ENCODE peak calls at places on chromosome 12, in five cellular contexts. One of them, this sample, is unnamed.

GRCh38 chr12:124351422-124351821 is 56.5 kb downstream of the RFLNA start:
- DNase-seq in IMR-90: no peak
- DNase-seq in HCT116: no peak
- DNase-seq in astrocyte: no peak
- DNase-seq in H1: no peak
- DNase-seq in this sample: no peak

GRCh38 chr12:133058203-133059125 is 21.2 kb downstream of the ZNF84 start:
- DNase-seq in IMR-90: peak; percentile 2
- DNase-seq in HCT116: no peak
- DNase-seq in astrocyte: no peak
- DNase-seq in H1: no peak
- DNase-seq in this sample: no peak

GRCh38 chr12:53221203-53222076 is 10.6 kb downstream of the RARG start:
- DNase-seq in IMR-90: peak; percentile 51
- DNase-seq in HCT116: no peak
- DNase-seq in astrocyte: peak; percentile 31
- DNase-seq in H1: no peak
- DNase-seq in this sample: peak; percentile 61

GRCh38 chr12:76588881-76589565 is 29.5 kb upstream of the OSBPL8 start:
- DNase-seq in IMR-90: peak; percentile 90
- DNase-seq in HCT116: no peak
- DNase-seq in astrocyte: peak; percentile 79
- DNase-seq in H1: no peak
- DNase-seq in this sample: peak; percentile 92

GRCh38 chr12:55974308-55974724 is 438 bp downstream of the RAB5B start:
- DNase-seq in IMR-90: peak; percentile 45
- DNase-seq in HCT116: no peak
- DNase-seq in astrocyte: peak; percentile 44
- DNase-seq in H1: no peak
- DNase-seq in this sample: peak; percentile 45

GRCh38 chr12:1633459-1633858 is 4.4 kb downstream of the WNT5B start:
- DNase-seq in IMR-90: no peak
- DNase-seq in HCT116: no peak
- DNase-seq in astrocyte: no peak
- DNase-seq in H1: no peak
- DNase-seq in this sample: no peak

GRCh38 chr12:15590180-15590826 is 198.9 kb downstream of the EPS8 start:
- DNase-seq in IMR-90: peak; percentile 70
- DNase-seq in HCT116: peak; percentile 60
- DNase-seq in astrocyte: peak; percentile 21
- DNase-seq in H1: peak; percentile 9
- DNase-seq in this sample: peak; percentile 51

GRCh38 chr12:75721790-75722189 is 210.4 kb upstream of the KRR1 start:
- DNase-seq in IMR-90: no peak
- DNase-seq in HCT116: no peak
- DNase-seq in astrocyte: no peak
- DNase-seq in H1: no peak
- DNase-seq in this sample: no peak

GRCh38 chr12:2225736-2226135 is 172.9 kb downstream of the CACNA1C start:
- DNase-seq in IMR-90: peak; percentile 78
- DNase-seq in HCT116: no peak
- DNase-seq in astrocyte: peak; percentile 31
- DNase-seq in H1: no peak
- DNase-seq in this sample: peak; percentile 41

GRCh38 chr12:118359541-118359915 is 13.2 kb downstream of the TAOK3 start:
- DNase-seq in IMR-90: no peak
- DNase-seq in HCT116: no peak
- DNase-seq in astrocyte: no peak
- DNase-seq in H1: no peak
- DNase-seq in this sample: no peak

GRCh38 chr12:96434107-96434506 is 33.9 kb upstream of the CDK17 start:
- DNase-seq in IMR-90: peak; percentile 100
- DNase-seq in HCT116: no peak
- DNase-seq in astrocyte: peak; percentile 99
- DNase-seq in H1: no peak
- DNase-seq in this sample: peak; percentile 100

GRCh38 chr12:117212563-117213190 is 22.4 kb upstream of the FBXO21 start:
- DNase-seq in IMR-90: peak; percentile 71
- DNase-seq in HCT116: peak; percentile 68
- DNase-seq in astrocyte: peak; percentile 45
- DNase-seq in H1: peak; percentile 34
- DNase-seq in this sample: peak; percentile 55

GRCh38 chr12:126747530-126748149 is 1519.3 kb upstream of the TMEM132C start:
- DNase-seq in IMR-90: no peak
- DNase-seq in HCT116: peak; percentile 16
- DNase-seq in astrocyte: peak; percentile 6
- DNase-seq in H1: no peak
- DNase-seq in this sample: no peak

GRCh38 chr12:92570056-92570753 is 132.6 kb upstream of the PLEKHG7 start:
- DNase-seq in IMR-90: peak; percentile 86
- DNase-seq in HCT116: peak; percentile 75
- DNase-seq in astrocyte: peak; percentile 55
- DNase-seq in H1: no peak
- DNase-seq in this sample: peak; percentile 92

GRCh38 chr12:57545809-57546437 is 1.1 kb downstream of the DCTN2 start:
- DNase-seq in IMR-90: peak; percentile 12
- DNase-seq in HCT116: no peak
- DNase-seq in astrocyte: peak; percentile 13
- DNase-seq in H1: no peak
- DNase-seq in this sample: no peak

GRCh38 chr12:9646794-9647622 is 22.5 kb upstream of the CLEC2D start:
- DNase-seq in IMR-90: peak; percentile 56
- DNase-seq in HCT116: no peak
- DNase-seq in astrocyte: peak; percentile 55
- DNase-seq in H1: no peak
- DNase-seq in this sample: peak; percentile 36

GRCh38 chr12:51328587-51328986 is 4.6 kb upstream of the BIN2 start:
- DNase-seq in IMR-90: no peak
- DNase-seq in HCT116: no peak
- DNase-seq in astrocyte: no peak
- DNase-seq in H1: no peak
- DNase-seq in this sample: no peak

GRCh38 chr12:94289551-94290312 is 141.4 kb downstream of the PLXNC1 start:
- DNase-seq in IMR-90: peak; percentile 75
- DNase-seq in HCT116: no peak
- DNase-seq in astrocyte: peak; percentile 77
- DNase-seq in H1: no peak
- DNase-seq in this sample: peak; percentile 82

GRCh38 chr12:5072326-5072725 is 28.6 kb downstream of the KCNA5 start:
- DNase-seq in IMR-90: no peak
- DNase-seq in HCT116: no peak
- DNase-seq in astrocyte: no peak
- DNase-seq in H1: no peak
- DNase-seq in this sample: no peak

GRCh38 chr12:108360487-108360886 is 21.4 kb upstream of the CMKLR1 start:
- DNase-seq in IMR-90: no peak
- DNase-seq in HCT116: no peak
- DNase-seq in astrocyte: peak; percentile 47
- DNase-seq in H1: no peak
- DNase-seq in this sample: peak; percentile 55

GRCh38 chr12:39037115-39037514 is 131.7 kb upstream of the CPNE8 start:
- DNase-seq in IMR-90: no peak
- DNase-seq in HCT116: no peak
- DNase-seq in astrocyte: no peak
- DNase-seq in H1: no peak
- DNase-seq in this sample: no peak

GRCh38 chr12:102808412-102808811 is 108.6 kb downstream of the PAH start:
- DNase-seq in IMR-90: no peak
- DNase-seq in HCT116: no peak
- DNase-seq in astrocyte: no peak
- DNase-seq in H1: no peak
- DNase-seq in this sample: no peak

DNA sequence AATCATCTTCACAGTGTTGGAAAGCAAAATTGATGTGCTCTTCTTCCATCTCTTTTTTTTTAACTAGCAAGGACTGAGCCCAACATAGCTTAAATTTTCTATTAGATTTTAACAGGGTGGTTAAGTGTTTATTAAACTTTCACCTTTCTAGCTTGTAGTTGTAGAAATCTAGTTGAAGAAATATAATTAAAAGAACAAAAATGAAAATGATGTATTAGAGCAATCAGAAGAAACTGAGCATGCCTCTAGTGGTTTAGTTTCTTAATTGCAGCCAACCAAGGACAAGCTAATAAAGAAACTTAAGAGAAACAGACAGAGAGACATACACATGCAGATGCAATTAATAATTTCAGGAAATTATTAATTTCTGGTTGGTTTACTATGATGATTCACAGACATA is 673.0 kb upstream of the LMO3 start:
- DNase-seq in IMR-90: no peak
- DNase-seq in HCT116: no peak
- DNase-seq in astrocyte: no peak
- DNase-seq in H1: no peak
- DNase-seq in this sample: peak; percentile 1
- TF ChIP-seq CTCF in IMR-90: no peak
- TF ChIP-seq CTCF in HCT116: peak; percentile 35
- TF ChIP-seq CTCF in astrocyte: no peak
- TF ChIP-seq CTCF in H1: no peak
- TF ChIP-seq CTCF in this sample: no peak

GRCh38 chr12:6552140-6552551 is 3.7 kb downstream of the IFFO1 start:
- DNase-seq in IMR-90: no peak
- DNase-seq in HCT116: no peak
- DNase-seq in astrocyte: no peak
- DNase-seq in H1: no peak
- DNase-seq in this sample: no peak
- H3K9ac ChIP-seq in IMR-90: peak overlapping the region; percentile 44
- H3K9ac ChIP-seq in HCT116: no peak overlapping the region
- H3K9ac ChIP-seq in astrocyte: peak overlapping the region; percentile 75
- H3K9ac ChIP-seq in H1: no peak overlapping the region
- H3K9ac ChIP-seq in this sample: peak overlapping the region; percentile 65

GRCh38 chr12:6938353-6939186 is 5.0 kb upstream of the RNU7-1 start:
- DNase-seq in IMR-90: no peak
- DNase-seq in HCT116: no peak
- DNase-seq in astrocyte: no peak
- DNase-seq in H1: no peak
- DNase-seq in this sample: no peak
- H2AFZ ChIP-seq in IMR-90: peak overlapping the region; percentile 93
- H2AFZ ChIP-seq in HCT116: no peak overlapping the region
- H2AFZ ChIP-seq in astrocyte: no peak overlapping the region
- H2AFZ ChIP-seq in H1: no peak overlapping the region
- H2AFZ ChIP-seq in this sample: no peak overlapping the region

GRCh38 chr12:99619389-99620158 is 28.0 kb upstream of the GARIN6 start:
- DNase-seq in IMR-90: peak; percentile 4
- DNase-seq in HCT116: peak; percentile 23
- DNase-seq in astrocyte: peak; percentile 26
- DNase-seq in H1: no peak
- DNase-seq in this sample: peak; percentile 39
- TF ChIP-seq CTCF in IMR-90: peak; percentile 56
- TF ChIP-seq CTCF in HCT116: peak; percentile 80
- TF ChIP-seq CTCF in astrocyte: peak; percentile 72
- TF ChIP-seq CTCF in H1: peak; percentile 85
- TF ChIP-seq CTCF in this sample: peak; percentile 70

DNA sequence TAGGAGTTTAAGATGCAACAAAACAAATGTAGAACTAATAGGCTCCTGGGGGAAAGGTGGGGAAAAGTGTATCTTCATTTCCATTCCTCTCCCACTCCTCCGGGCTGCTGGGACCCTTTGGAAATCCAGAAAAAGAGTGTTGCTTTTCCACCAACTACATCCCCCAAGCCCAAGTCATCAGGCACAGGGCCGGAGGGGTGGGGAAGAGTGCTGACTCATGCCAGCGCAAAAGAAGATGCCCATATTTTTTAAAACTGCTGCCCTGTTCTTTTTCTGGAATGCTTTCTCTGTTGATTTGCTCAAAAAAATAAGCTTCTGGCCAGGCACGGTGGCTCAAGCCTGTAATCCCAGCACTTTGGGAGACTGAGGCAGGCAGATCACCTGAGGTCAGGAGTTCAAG is 70.9 kb downstream of the TBK1 start:
- DNase-seq in IMR-90: peak; percentile 22
- DNase-seq in HCT116: no peak
- DNase-seq in astrocyte: peak; percentile 31
- DNase-seq in H1: no peak
- DNase-seq in this sample: peak; percentile 40
- H3K9ac ChIP-seq in IMR-90: no peak overlapping the region
- H3K9ac ChIP-seq in HCT116: no peak overlapping the region
- H3K9ac ChIP-seq in astrocyte: no peak overlapping the region
- H3K9ac ChIP-seq in H1: no peak overlapping the region
- H3K9ac ChIP-seq in this sample: no peak overlapping the region

DNA sequence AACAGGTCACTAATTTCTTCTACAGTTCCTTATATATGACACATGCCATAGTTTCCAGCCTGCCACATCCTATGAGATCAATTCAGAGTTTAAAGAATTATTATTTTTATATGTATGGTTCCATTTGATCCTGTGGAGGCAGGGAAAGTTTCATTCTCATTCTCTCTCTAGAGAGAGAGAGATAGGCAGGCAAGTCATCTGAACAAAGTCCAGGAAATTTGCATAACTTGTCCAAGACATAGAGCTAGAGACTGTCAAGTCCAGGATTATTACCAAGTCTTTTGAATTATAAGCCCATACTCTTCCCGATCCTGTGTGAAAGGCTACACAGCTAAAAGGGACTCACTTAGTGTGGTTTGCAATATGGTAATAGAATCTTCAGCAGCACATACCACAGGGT is 215.3 kb downstream of the SSPN start:
- DNase-seq in IMR-90: no peak
- DNase-seq in HCT116: no peak
- DNase-seq in astrocyte: no peak
- DNase-seq in H1: no peak
- DNase-seq in this sample: no peak
- H2AFZ ChIP-seq in IMR-90: no peak overlapping the region
- H2AFZ ChIP-seq in HCT116: no peak overlapping the region
- H2AFZ ChIP-seq in astrocyte: no peak overlapping the region
- H2AFZ ChIP-seq in H1: no peak overlapping the region
- H2AFZ ChIP-seq in this sample: no peak overlapping the region

GRCh38 chr12:3316776-3317480 is 174.1 kb upstream of the PRMT8 start:
- DNase-seq in IMR-90: no peak
- DNase-seq in HCT116: no peak
- DNase-seq in astrocyte: no peak
- DNase-seq in H1: no peak
- DNase-seq in this sample: no peak

GRCh38 chr12:3315201-3315661 is 175.8 kb upstream of the PRMT8 start:
- DNase-seq in IMR-90: peak; percentile 81
- DNase-seq in HCT116: no peak
- DNase-seq in astrocyte: peak; percentile 69
- DNase-seq in H1: no peak
- DNase-seq in this sample: peak; percentile 78

GRCh38 chr12:3313066-3313465 is 177.9 kb upstream of the PRMT8 start:
- DNase-seq in IMR-90: peak; percentile 88
- DNase-seq in HCT116: no peak
- DNase-seq in astrocyte: peak; percentile 82
- DNase-seq in H1: no peak
- DNase-seq in this sample: peak; percentile 86

GRCh38 chr12:3313655-3314305 is 177.2 kb upstream of the PRMT8 start:
- DNase-seq in IMR-90: peak; percentile 20
- DNase-seq in HCT116: no peak
- DNase-seq in astrocyte: no peak
- DNase-seq in H1: no peak
- DNase-seq in this sample: no peak

GRCh38 chr12:3314306-3314663 is 176.7 kb upstream of the PRMT8 start:
- DNase-seq in IMR-90: no peak
- DNase-seq in HCT116: no peak
- DNase-seq in astrocyte: no peak
- DNase-seq in H1: no peak
- DNase-seq in this sample: no peak
- TF ChIP-seq CTCF in IMR-90: no peak
- TF ChIP-seq CTCF in HCT116: peak; percentile 20
- TF ChIP-seq CTCF in astrocyte: no peak
- TF ChIP-seq CTCF in H1: peak; percentile 10
- TF ChIP-seq CTCF in this sample: peak; percentile 9

This sample was measured in fibroblast of lung.